ENCODE peak calls at places on chromosome 10, in five cellular contexts. One of them, this sample, is unnamed.

GRCh38 chr10:47095848-47096612 is 184.8 kb downstream of the PTPN20 start:
- DNase-seq in activated CD4-positive, CD25-positive, alpha-beta regulatory T cell treated with anti-CD3 and anti-CD28 coated beads, Interleukin-2, amount 50 U/mL, for 72 hours: no peak
- DNase-seq in GM23338: no peak
- DNase-seq in GM03348: no peak
- DNase-seq in CD8-positive, alpha-beta memory T cell: no peak
- DNase-seq in this sample: no peak

GRCh38 chr10:101041252-101041761 is 10.3 kb downstream of the SFXN3 start:
- DNase-seq in GM23338: peak; percentile 90
- DNase-seq in GM03348: peak; percentile 86
- DNase-seq in activated CD4-positive, CD25-positive, alpha-beta regulatory T cell treated with anti-CD3 and anti-CD28 coated beads, Interleukin-2, amount 50 U/mL, for 72 hours: no peak
- DNase-seq in CD8-positive, alpha-beta memory T cell: peak; percentile 69
- DNase-seq in this sample: peak; percentile 91

GRCh38 chr10:34489436-34489835 is 325.7 kb downstream of the PARD3 start:
- DNase-seq in GM03348: no peak
- DNase-seq in activated CD4-positive, CD25-positive, alpha-beta regulatory T cell treated with anti-CD3 and anti-CD28 coated beads, Interleukin-2, amount 50 U/mL, for 72 hours: no peak
- DNase-seq in GM23338: no peak
- DNase-seq in CD8-positive, alpha-beta memory T cell: no peak
- DNase-seq in this sample: no peak

GRCh38 chr10:128156999-128157755 is 31.0 kb upstream of the MKI67 start:
- DNase-seq in activated CD4-positive, CD25-positive, alpha-beta regulatory T cell treated with anti-CD3 and anti-CD28 coated beads, Interleukin-2, amount 50 U/mL, for 72 hours: no peak
- DNase-seq in CD8-positive, alpha-beta memory T cell: no peak
- DNase-seq in GM03348: no peak
- DNase-seq in GM23338: no peak
- DNase-seq in this sample: no peak

GRCh38 chr10:80268266-80268665 is 21.2 kb downstream of the MAT1A start:
- DNase-seq in GM03348: no peak
- DNase-seq in GM23338: no peak
- DNase-seq in activated CD4-positive, CD25-positive, alpha-beta regulatory T cell treated with anti-CD3 and anti-CD28 coated beads, Interleukin-2, amount 50 U/mL, for 72 hours: no peak
- DNase-seq in CD8-positive, alpha-beta memory T cell: no peak
- DNase-seq in this sample: no peak

GRCh38 chr10:97640868-97641811 is 669 bp downstream of the PI4K2A start:
- DNase-seq in activated CD4-positive, CD25-positive, alpha-beta regulatory T cell treated with anti-CD3 and anti-CD28 coated beads, Interleukin-2, amount 50 U/mL, for 72 hours: peak; percentile 35
- DNase-seq in CD8-positive, alpha-beta memory T cell: peak; percentile 2
- DNase-seq in GM23338: peak; percentile 69
- DNase-seq in GM03348: peak; percentile 69
- DNase-seq in this sample: peak; percentile 31

GRCh38 chr10:84269773-84270172 is 24.9 kb downstream of the RGR start:
- DNase-seq in GM23338: no peak
- DNase-seq in GM03348: peak; percentile 69
- DNase-seq in activated CD4-positive, CD25-positive, alpha-beta regulatory T cell treated with anti-CD3 and anti-CD28 coated beads, Interleukin-2, amount 50 U/mL, for 72 hours: no peak
- DNase-seq in CD8-positive, alpha-beta memory T cell: no peak
- DNase-seq in this sample: no peak

GRCh38 chr10:125029584-125030242 is 87.8 kb downstream of the ZRANB1 start:
- DNase-seq in GM03348: no peak
- DNase-seq in activated CD4-positive, CD25-positive, alpha-beta regulatory T cell treated with anti-CD3 and anti-CD28 coated beads, Interleukin-2, amount 50 U/mL, for 72 hours: no peak
- DNase-seq in CD8-positive, alpha-beta memory T cell: no peak
- DNase-seq in GM23338: no peak
- DNase-seq in this sample: no peak

GRCh38 chr10:42781893-42782445 is 626 bp upstream of the BMS1 start:
- DNase-seq in activated CD4-positive, CD25-positive, alpha-beta regulatory T cell treated with anti-CD3 and anti-CD28 coated beads, Interleukin-2, amount 50 U/mL, for 72 hours: no peak
- DNase-seq in GM23338: no peak
- DNase-seq in GM03348: no peak
- DNase-seq in CD8-positive, alpha-beta memory T cell: no peak
- DNase-seq in this sample: no peak

GRCh38 chr10:116274141-116274861 is 1.3 kb upstream of the GFRA1 start:
- DNase-seq in GM03348: peak; percentile 64
- DNase-seq in CD8-positive, alpha-beta memory T cell: no peak
- DNase-seq in GM23338: peak; percentile 56
- DNase-seq in activated CD4-positive, CD25-positive, alpha-beta regulatory T cell treated with anti-CD3 and anti-CD28 coated beads, Interleukin-2, amount 50 U/mL, for 72 hours: no peak
- DNase-seq in this sample: no peak

GRCh38 chr10:128709975-128710794 is 584.0 kb upstream of the MKI67 start:
- DNase-seq in activated CD4-positive, CD25-positive, alpha-beta regulatory T cell treated with anti-CD3 and anti-CD28 coated beads, Interleukin-2, amount 50 U/mL, for 72 hours: no peak
- DNase-seq in GM23338: peak; percentile 67
- DNase-seq in CD8-positive, alpha-beta memory T cell: no peak
- DNase-seq in GM03348: no peak
- DNase-seq in this sample: no peak

GRCh38 chr10:124802313-124802675 is 675 bp downstream of the ABRAXAS2 start:
- DNase-seq in GM23338: no peak
- DNase-seq in activated CD4-positive, CD25-positive, alpha-beta regulatory T cell treated with anti-CD3 and anti-CD28 coated beads, Interleukin-2, amount 50 U/mL, for 72 hours: no peak
- DNase-seq in GM03348: no peak
- DNase-seq in CD8-positive, alpha-beta memory T cell: no peak
- DNase-seq in this sample: peak; percentile 76

GRCh38 chr10:88293073-88293472 is 290.0 kb downstream of the RNLS start:
- DNase-seq in GM23338: no peak
- DNase-seq in GM03348: no peak
- DNase-seq in activated CD4-positive, CD25-positive, alpha-beta regulatory T cell treated with anti-CD3 and anti-CD28 coated beads, Interleukin-2, amount 50 U/mL, for 72 hours: no peak
- DNase-seq in CD8-positive, alpha-beta memory T cell: no peak
- DNase-seq in this sample: no peak

GRCh38 chr10:2980791-2981360 is 86.5 kb upstream of the PFKP start:
- DNase-seq in GM03348: peak; percentile 17
- DNase-seq in GM23338: no peak
- DNase-seq in activated CD4-positive, CD25-positive, alpha-beta regulatory T cell treated with anti-CD3 and anti-CD28 coated beads, Interleukin-2, amount 50 U/mL, for 72 hours: no peak
- DNase-seq in CD8-positive, alpha-beta memory T cell: no peak
- DNase-seq in this sample: no peak

GRCh38 chr10:104061196-104061595 is 24.5 kb downstream of the COL17A1 start:
- DNase-seq in GM23338: no peak
- DNase-seq in activated CD4-positive, CD25-positive, alpha-beta regulatory T cell treated with anti-CD3 and anti-CD28 coated beads, Interleukin-2, amount 50 U/mL, for 72 hours: no peak
- DNase-seq in CD8-positive, alpha-beta memory T cell: no peak
- DNase-seq in GM03348: no peak
- DNase-seq in this sample: no peak

GRCh38 chr10:124928084-124928483 is 13.8 kb upstream of the ZRANB1 start:
- DNase-seq in GM23338: no peak
- DNase-seq in activated CD4-positive, CD25-positive, alpha-beta regulatory T cell treated with anti-CD3 and anti-CD28 coated beads, Interleukin-2, amount 50 U/mL, for 72 hours: no peak
- DNase-seq in CD8-positive, alpha-beta memory T cell: no peak
- DNase-seq in GM03348: no peak
- DNase-seq in this sample: no peak

GRCh38 chr10:103679096-103679790 is 176.1 kb downstream of the SH3PXD2A start:
- DNase-seq in GM03348: no peak
- DNase-seq in activated CD4-positive, CD25-positive, alpha-beta regulatory T cell treated with anti-CD3 and anti-CD28 coated beads, Interleukin-2, amount 50 U/mL, for 72 hours: no peak
- DNase-seq in CD8-positive, alpha-beta memory T cell: no peak
- DNase-seq in GM23338: no peak
- DNase-seq in this sample: peak; percentile 33

GRCh38 chr10:27541728-27542285 is 37.7 kb downstream of the RAB18 start:
- DNase-seq in GM03348: no peak
- DNase-seq in CD8-positive, alpha-beta memory T cell: peak; percentile 57
- DNase-seq in GM23338: no peak
- DNase-seq in activated CD4-positive, CD25-positive, alpha-beta regulatory T cell treated with anti-CD3 and anti-CD28 coated beads, Interleukin-2, amount 50 U/mL, for 72 hours: no peak
- DNase-seq in this sample: no peak

GRCh38 chr10:22087365-22087738 is 83.8 kb upstream of the DNAJC1 start:
- DNase-seq in activated CD4-positive, CD25-positive, alpha-beta regulatory T cell treated with anti-CD3 and anti-CD28 coated beads, Interleukin-2, amount 50 U/mL, for 72 hours: no peak
- DNase-seq in CD8-positive, alpha-beta memory T cell: no peak
- DNase-seq in GM23338: peak; percentile 9
- DNase-seq in GM03348: no peak
- DNase-seq in this sample: no peak

GRCh38 chr10:65791979-65792378 is 1133.9 kb upstream of the LRRTM3 start:
- DNase-seq in activated CD4-positive, CD25-positive, alpha-beta regulatory T cell treated with anti-CD3 and anti-CD28 coated beads, Interleukin-2, amount 50 U/mL, for 72 hours: no peak
- DNase-seq in GM23338: no peak
- DNase-seq in GM03348: no peak
- DNase-seq in CD8-positive, alpha-beta memory T cell: no peak
- DNase-seq in this sample: no peak

GRCh38 chr10:36888925-36889573 is 236.3 kb upstream of the ANKRD30A start:
- DNase-seq in GM03348: no peak
- DNase-seq in CD8-positive, alpha-beta memory T cell: no peak
- DNase-seq in GM23338: peak; percentile 74
- DNase-seq in activated CD4-positive, CD25-positive, alpha-beta regulatory T cell treated with anti-CD3 and anti-CD28 coated beads, Interleukin-2, amount 50 U/mL, for 72 hours: peak; percentile 39
- DNase-seq in this sample: peak; percentile 77

GRCh38 chr10:92573091-92573797 is 649 bp downstream of the IDE start:
- DNase-seq in GM23338: peak; percentile 55
- DNase-seq in CD8-positive, alpha-beta memory T cell: peak; percentile 11
- DNase-seq in activated CD4-positive, CD25-positive, alpha-beta regulatory T cell treated with anti-CD3 and anti-CD28 coated beads, Interleukin-2, amount 50 U/mL, for 72 hours: peak; percentile 33
- DNase-seq in GM03348: peak; percentile 61
- DNase-seq in this sample: no peak

GRCh38 chr10:96667401-96667800 is 52.9 kb downstream of the PIK3AP1 start:
- DNase-seq in activated CD4-positive, CD25-positive, alpha-beta regulatory T cell treated with anti-CD3 and anti-CD28 coated beads, Interleukin-2, amount 50 U/mL, for 72 hours: no peak
- DNase-seq in CD8-positive, alpha-beta memory T cell: no peak
- DNase-seq in GM03348: no peak
- DNase-seq in GM23338: no peak
- DNase-seq in this sample: no peak

GRCh38 chr10:101014966-101015581 is 15.5 kb downstream of the LZTS2 start:
- DNase-seq in GM03348: peak; percentile 59
- DNase-seq in GM23338: no peak
- DNase-seq in CD8-positive, alpha-beta memory T cell: no peak
- DNase-seq in activated CD4-positive, CD25-positive, alpha-beta regulatory T cell treated with anti-CD3 and anti-CD28 coated beads, Interleukin-2, amount 50 U/mL, for 72 hours: no peak
- DNase-seq in this sample: no peak